ENCODE peak calls at places on chromosome X, in six cellular contexts. P is colonic mucosa, K is HFFc6, S is mucosa of descending colon, V is choroid plexus epithelial cell, M is HCT116. Y is an unnamed sample.

GRCh38 chrX:134294548-134294947 is 57.6 kb downstream of the CCDC160 start:
- DNase-seq in V (peak), S (no peak), K (no peak), M (no peak), P (no peak), Y (no peak)

GRCh38 chrX:7235071-7235470 is 87.1 kb upstream of the PUDP start:
- DNase-seq in S (no peak), V (no peak), M (no peak), K (no peak), P (no peak), Y (no peak)

GRCh38 chrX:119234931-119235555 is 1.0 kb upstream of the PGRMC1 start:
- DNase-seq in P (peak), K (no peak), V (peak), S (peak), M (no peak), Y (no peak)

GRCh38 chrX:9291666-9292065 is 173.2 kb upstream of the TBL1X start:
- DNase-seq in V (peak), S (no peak), P (no peak), K (no peak), M (no peak), Y (no peak)

GRCh38 chrX:31658360-31658759 is 586.5 kb upstream of the FTHL17 start:
- DNase-seq in V (peak), K (peak), M (no peak), P (no peak), S (no peak), Y (no peak)

GRCh38 chrX:112746812-112747630 is 67.3 kb upstream of the LHFPL1 start:
- DNase-seq in S (no peak), M (no peak), K (no peak), P (no peak), V (no peak), Y (no peak)

GRCh38 chrX:41922694-41923171 is 621 bp downstream of the CASK start:
- DNase-seq in K (no peak), M (no peak), V (peak), P (peak), S (peak), Y (peak)

GRCh38 chrX:129318375-129318774 is 204.9 kb downstream of the SMARCA1 start:
- DNase-seq in V (peak), S (peak), P (peak), K (peak), M (peak), Y (no peak)

GRCh38 chrX:74521961-74522833 is 92.2 kb downstream of the RLIM start:
- DNase-seq in M (no peak), K (peak), V (no peak), P (no peak), S (no peak), Y (no peak)

GRCh38 chrX:66030505-66031317 is 9.2 kb downstream of the VSIG4 start:
- DNase-seq in S (peak), K (peak), V (peak), M (peak), P (peak), Y (no peak)
- TF ChIP-seq CTCF in S (peak), K (peak), V (peak), M (peak), P (peak), Y (no peak)

GRCh38 chrX:153580700-153581386 is 18.1 kb downstream of the CCNQ start:
- DNase-seq in M (no peak), P (no peak), S (peak), K (no peak), V (no peak), Y (no peak)
- TF ChIP-seq CTCF in M (peak), P (no peak), S (no peak), K (peak), V (peak), Y (no peak)

GRCh38 chrX:20225488-20225833 is 41.2 kb downstream of the RPS6KA3 start:
- DNase-seq in M (no peak), P (no peak), K (no peak), V (no peak), S (no peak), Y (no peak)

GRCh38 chrX:20221902-20222301 is 44.8 kb downstream of the RPS6KA3 start:
- DNase-seq in K (no peak), M (no peak), V (peak), S (peak), P (no peak), Y (no peak)

GRCh38 chrX:20228245-20228644 is 38.5 kb downstream of the RPS6KA3 start:
- DNase-seq in K (no peak), V (no peak), S (no peak), P (no peak), M (no peak), Y (no peak)

GRCh38 chrX:20229155-20229554 is 37.6 kb downstream of the RPS6KA3 start:
- DNase-seq in P (no peak), V (no peak), K (no peak), M (no peak), S (no peak), Y (no peak)

DNA sequence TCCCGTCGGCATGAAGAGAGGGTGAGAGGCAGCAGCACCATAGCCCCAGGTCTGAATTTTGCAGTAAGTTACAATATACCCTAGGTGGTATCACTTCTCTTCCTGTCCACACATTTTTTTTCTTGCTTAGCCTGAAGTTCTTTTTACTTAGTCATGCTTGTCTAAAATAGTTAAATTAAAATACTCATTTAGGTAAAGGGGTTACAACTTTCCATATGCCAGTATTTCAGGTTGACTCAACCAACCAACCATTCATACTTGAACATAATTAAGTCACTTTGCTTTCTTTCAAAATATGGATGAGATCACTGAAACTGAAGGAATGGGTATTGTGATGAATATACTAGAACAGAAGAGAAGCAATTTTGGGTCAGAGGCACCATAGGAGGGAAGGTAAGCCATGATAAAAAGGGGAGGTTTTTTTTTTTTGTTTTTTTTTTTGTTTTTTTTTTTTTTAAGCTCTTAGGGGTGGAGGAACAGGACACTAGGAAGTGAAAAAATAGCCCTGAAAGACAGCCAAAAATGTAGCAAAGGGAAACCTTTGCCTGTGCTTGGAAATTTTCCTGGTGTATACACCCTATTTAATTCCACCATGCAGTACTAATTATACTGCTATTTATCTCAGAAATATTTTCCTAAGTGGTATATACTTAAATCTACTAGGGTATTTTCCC is 41.8 kb downstream of the RPS6KA3 start:
- DNase-seq in P (no peak), M (no peak), V (peak), K (peak), S (no peak), Y (no peak)
- TF ChIP-seq CTCF in P (no peak), M (no peak), V (no peak), K (no peak), S (no peak), Y (no peak)

GRCh38 chrX:27555514-27555913 is 34.6 kb upstream of the DCAF8L2 start:
- DNase-seq in V (peak), M (no peak), P (no peak), K (no peak), S (no peak), Y (no peak)
- TF ChIP-seq CTCF in V (peak), M (peak), P (peak), K (no peak), S (no peak), Y (no peak)

GRCh38 chrX:109886122-109886761 is 116.7 kb upstream of the TMEM164 start:
- DNase-seq in V (peak), S (peak), K (peak), P (peak), M (peak), Y (no peak)

GRCh38 chrX:109890300-109890699 is 112.6 kb upstream of the TMEM164 start:
- DNase-seq in S (no peak), V (no peak), P (no peak), K (no peak), M (no peak), Y (no peak)

GRCh38 chrX:109890910-109891502 is 111.9 kb upstream of the TMEM164 start:
- DNase-seq in M (peak), K (peak), V (peak), P (peak), S (peak), Y (no peak)

DNA sequence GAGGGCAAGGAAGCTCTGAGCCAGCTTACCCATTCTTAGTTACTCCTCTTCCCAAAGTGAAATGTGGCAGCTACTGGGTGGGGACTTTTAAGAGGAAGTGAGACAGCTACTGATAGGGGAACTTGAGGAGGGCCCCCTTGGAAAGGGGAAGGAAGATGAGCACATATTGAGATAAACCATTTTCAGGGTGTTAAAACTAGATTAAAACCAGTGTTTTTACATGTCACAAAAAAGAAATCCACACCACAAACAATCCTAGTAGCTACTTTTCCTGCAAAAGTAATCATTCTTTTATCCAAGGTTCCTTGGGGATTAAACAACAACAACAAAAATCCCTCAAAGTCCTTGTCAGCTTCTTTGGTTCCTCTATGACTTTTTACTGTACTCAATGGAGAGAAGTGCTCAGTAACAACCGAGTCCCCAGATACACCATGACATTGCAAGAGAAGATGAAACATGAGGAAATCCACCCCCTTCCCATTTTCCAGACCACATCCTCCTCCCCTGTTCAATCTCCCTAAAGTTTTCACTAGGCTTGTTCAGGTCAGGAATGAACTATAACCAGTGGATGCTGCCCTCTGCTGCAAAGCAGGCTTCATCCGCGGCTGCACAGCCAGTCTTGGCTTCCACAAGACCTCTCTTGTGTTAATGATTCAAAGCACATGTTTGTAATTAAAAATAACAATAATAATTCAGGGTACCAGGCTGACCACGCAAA is 113.5 kb upstream of the TMEM164 start:
- DNase-seq in K (peak), S (no peak), P (no peak), V (peak), M (no peak), Y (no peak)
- TF ChIP-seq CTCF in K (peak), S (no peak), P (no peak), V (peak), M (peak), Y (no peak)

GRCh38 chrX:120250522-120251271 is at the start of gene ZBTB33:
- DNase-seq in M (peak), S (peak), P (peak), V (peak), K (peak), Y (peak)
- TF ChIP-seq CTCF in M (peak), S (peak), P (peak), V (peak), K (peak), Y (no peak)

GRCh38 chrX:47093248-47093647 is 15.0 kb downstream of the RGN start:
- DNase-seq in K (peak), P (no peak), V (peak), M (peak), S (peak), Y (no peak)
- TF ChIP-seq CTCF in K (peak), P (no peak), V (peak), M (peak), S (no peak), Y (no peak)

Y was measured in activated B cell treated with CpG ODN at 0.5 μM for 24 hours.